ENCODE peak calls at places on chromosomes 2 and 18, in seven cellular contexts. One of them, this sample, is unnamed.

GRCh38 chr2:207258191-207258991 is 92.6 kb upstream of the KLF7 start:
- DNase-seq in neuronal stem cell: no peak
- DNase-seq in mesenchymal stem cell: peak
- DNase-seq in H9: no peak
- DNase-seq in trophoblast cell: peak
- DNase-seq in H1: peak
- DNase-seq in IMR-90: peak
- DNase-seq in this sample: peak

GRCh38 chr2:221518201-221518936 is 53.7 kb downstream of the EPHA4 start:
- DNase-seq in IMR-90: peak
- DNase-seq in mesenchymal stem cell: peak
- DNase-seq in neuronal stem cell: no peak
- DNase-seq in H9: no peak
- DNase-seq in trophoblast cell: no peak
- DNase-seq in H1: no peak
- DNase-seq in this sample: peak

GRCh38 chr2:2270808-2271415 is 60.2 kb downstream of the MYT1L start:
- DNase-seq in neuronal stem cell: no peak
- DNase-seq in H1: no peak
- DNase-seq in H9: no peak
- DNase-seq in trophoblast cell: no peak
- DNase-seq in IMR-90: no peak
- DNase-seq in mesenchymal stem cell: no peak
- DNase-seq in this sample: no peak

GRCh38 chr2:217521820-217522219 is 481.0 kb downstream of the TNS1 start:
- DNase-seq in H9: no peak
- DNase-seq in IMR-90: no peak
- DNase-seq in H1: no peak
- DNase-seq in mesenchymal stem cell: no peak
- DNase-seq in neuronal stem cell: no peak
- DNase-seq in trophoblast cell: no peak
- DNase-seq in this sample: no peak

GRCh38 chr2:170530284-170530745 is 184.8 kb upstream of the SP5 start:
- DNase-seq in mesenchymal stem cell: peak
- DNase-seq in H9: peak
- DNase-seq in H1: no peak
- DNase-seq in neuronal stem cell: peak
- DNase-seq in trophoblast cell: no peak
- DNase-seq in IMR-90: peak
- DNase-seq in this sample: peak

GRCh38 chr2:109558076-109558882 is 55.5 kb downstream of the SEPTIN10 start:
- DNase-seq in mesenchymal stem cell: peak
- DNase-seq in H9: no peak
- DNase-seq in H1: no peak
- DNase-seq in neuronal stem cell: no peak
- DNase-seq in trophoblast cell: peak
- DNase-seq in IMR-90: peak
- DNase-seq in this sample: peak

GRCh38 chr18:58466636-58467205 is 162.2 kb downstream of the ALPK2 start:
- DNase-seq in neuronal stem cell: no peak
- DNase-seq in H1: no peak
- DNase-seq in IMR-90: no peak
- DNase-seq in mesenchymal stem cell: no peak
- DNase-seq in trophoblast cell: no peak
- DNase-seq in H9: no peak
- DNase-seq in this sample: no peak

GRCh38 chr2:43192039-43192438 is 34.4 kb downstream of the ZFP36L2 start:
- DNase-seq in neuronal stem cell: no peak
- DNase-seq in IMR-90: no peak
- DNase-seq in trophoblast cell: no peak
- DNase-seq in H1: no peak
- DNase-seq in mesenchymal stem cell: no peak
- DNase-seq in H9: peak
- DNase-seq in this sample: peak

GRCh38 chr2:29105375-29105774 is 9.8 kb upstream of the CLIP4 start:
- DNase-seq in H9: no peak
- DNase-seq in IMR-90: no peak
- DNase-seq in H1: no peak
- DNase-seq in mesenchymal stem cell: no peak
- DNase-seq in neuronal stem cell: no peak
- DNase-seq in trophoblast cell: no peak
- DNase-seq in this sample: no peak

GRCh38 chr2:168758970-168759820 is 43.2 kb upstream of the NOSTRIN start:
- DNase-seq in H9: no peak
- DNase-seq in trophoblast cell: peak
- DNase-seq in IMR-90: peak
- DNase-seq in neuronal stem cell: peak
- DNase-seq in mesenchymal stem cell: peak
- DNase-seq in H1: no peak
- DNase-seq in this sample: peak

GRCh38 chr2:232875256-232876070 is 5.4 kb downstream of the SNORC start:
- DNase-seq in trophoblast cell: no peak
- DNase-seq in IMR-90: no peak
- DNase-seq in mesenchymal stem cell: no peak
- DNase-seq in neuronal stem cell: no peak
- DNase-seq in H9: peak
- DNase-seq in H1: no peak
- DNase-seq in this sample: no peak

GRCh38 chr2:232873909-232874641 is 4.0 kb downstream of the SNORC start:
- DNase-seq in neuronal stem cell: no peak
- DNase-seq in IMR-90: no peak
- DNase-seq in mesenchymal stem cell: no peak
- DNase-seq in H9: no peak
- DNase-seq in trophoblast cell: no peak
- DNase-seq in H1: no peak
- DNase-seq in this sample: no peak

GRCh38 chr2:232873292-232873908 is 3.3 kb downstream of the SNORC start:
- DNase-seq in IMR-90: no peak
- DNase-seq in H9: no peak
- DNase-seq in mesenchymal stem cell: no peak
- DNase-seq in H1: no peak
- DNase-seq in trophoblast cell: no peak
- DNase-seq in neuronal stem cell: no peak
- DNase-seq in this sample: no peak

GRCh38 chr2:232876071-232876977 is 6.3 kb downstream of the SNORC start:
- DNase-seq in H1: no peak
- DNase-seq in mesenchymal stem cell: no peak
- DNase-seq in neuronal stem cell: peak
- DNase-seq in trophoblast cell: no peak
- DNase-seq in H9: no peak
- DNase-seq in IMR-90: no peak
- DNase-seq in this sample: peak

GRCh38 chr2:232874677-232875223 is 4.7 kb downstream of the SNORC start:
- DNase-seq in mesenchymal stem cell: no peak
- DNase-seq in neuronal stem cell: no peak
- DNase-seq in H9: no peak
- DNase-seq in trophoblast cell: no peak
- DNase-seq in IMR-90: no peak
- DNase-seq in H1: no peak
- DNase-seq in this sample: no peak
- H3K18ac ChIP-seq in mesenchymal stem cell: no peak
- H3K18ac ChIP-seq in neuronal stem cell: no peak
- H3K18ac ChIP-seq in H9: no peak
- H3K18ac ChIP-seq in trophoblast cell: no peak
- H3K18ac ChIP-seq in IMR-90: no peak
- H3K18ac ChIP-seq in H1: no peak
- H3K18ac ChIP-seq in this sample: no peak

GRCh38 chr2:69677914-69678313 is 34.4 kb upstream of the AAK1 start:
- DNase-seq in trophoblast cell: no peak
- DNase-seq in H9: no peak
- DNase-seq in mesenchymal stem cell: no peak
- DNase-seq in H1: no peak
- DNase-seq in neuronal stem cell: no peak
- DNase-seq in IMR-90: no peak
- DNase-seq in this sample: no peak
- H3K18ac ChIP-seq in trophoblast cell: no peak
- H3K18ac ChIP-seq in H9: no peak
- H3K18ac ChIP-seq in mesenchymal stem cell: no peak
- H3K18ac ChIP-seq in H1: no peak
- H3K18ac ChIP-seq in neuronal stem cell: no peak
- H3K18ac ChIP-seq in IMR-90: no peak
- H3K18ac ChIP-seq in this sample: no peak

DNA sequence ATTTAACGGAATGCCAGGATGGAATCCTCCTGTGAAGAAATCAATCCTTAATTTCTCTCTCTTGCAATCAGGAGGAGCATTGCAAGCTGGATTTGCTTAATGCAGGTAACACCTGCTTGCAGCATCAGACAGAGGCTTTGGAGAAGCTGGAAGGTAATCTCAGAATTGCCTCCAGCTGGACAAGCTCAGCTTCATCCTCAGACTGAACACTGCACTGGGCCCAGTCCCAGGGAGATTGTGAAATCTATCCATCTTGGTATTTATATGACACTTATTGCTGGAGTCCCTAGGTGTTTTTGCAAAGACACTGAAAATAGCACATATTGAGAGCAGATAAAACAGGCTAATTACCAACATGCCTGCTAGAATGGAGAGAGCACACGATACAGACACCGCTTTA is 179.4 kb upstream of the SESTD1 start:
- DNase-seq in mesenchymal stem cell: no peak
- DNase-seq in IMR-90: peak
- DNase-seq in neuronal stem cell: no peak
- DNase-seq in H9: no peak
- DNase-seq in trophoblast cell: no peak
- DNase-seq in H1: no peak
- DNase-seq in this sample: no peak
- H3K18ac ChIP-seq in mesenchymal stem cell: no peak
- H3K18ac ChIP-seq in IMR-90: no peak
- H3K18ac ChIP-seq in neuronal stem cell: no peak
- H3K18ac ChIP-seq in H9: no peak
- H3K18ac ChIP-seq in trophoblast cell: no peak
- H3K18ac ChIP-seq in H1: no peak
- H3K18ac ChIP-seq in this sample: no peak

GRCh38 chr2:27446057-27446456 is 3.9 kb downstream of the KRTCAP3 start:
- DNase-seq in mesenchymal stem cell: no peak
- DNase-seq in H9: no peak
- DNase-seq in trophoblast cell: no peak
- DNase-seq in neuronal stem cell: no peak
- DNase-seq in H1: no peak
- DNase-seq in IMR-90: no peak
- DNase-seq in this sample: no peak

GRCh38 chr2:27448381-27448780 is 6.2 kb downstream of the KRTCAP3 start:
- DNase-seq in IMR-90: no peak
- DNase-seq in H1: no peak
- DNase-seq in trophoblast cell: no peak
- DNase-seq in mesenchymal stem cell: no peak
- DNase-seq in H9: no peak
- DNase-seq in neuronal stem cell: no peak
- DNase-seq in this sample: no peak

GRCh38 chr2:27445155-27445554 is 3.0 kb downstream of the KRTCAP3 start:
- DNase-seq in H1: no peak
- DNase-seq in trophoblast cell: no peak
- DNase-seq in mesenchymal stem cell: no peak
- DNase-seq in IMR-90: no peak
- DNase-seq in H9: no peak
- DNase-seq in neuronal stem cell: no peak
- DNase-seq in this sample: no peak

GRCh38 chr2:27442981-27443323 is 771 bp downstream of the KRTCAP3 start:
- DNase-seq in neuronal stem cell: no peak
- DNase-seq in trophoblast cell: no peak
- DNase-seq in H1: no peak
- DNase-seq in mesenchymal stem cell: no peak
- DNase-seq in IMR-90: no peak
- DNase-seq in H9: peak
- DNase-seq in this sample: no peak

DNA sequence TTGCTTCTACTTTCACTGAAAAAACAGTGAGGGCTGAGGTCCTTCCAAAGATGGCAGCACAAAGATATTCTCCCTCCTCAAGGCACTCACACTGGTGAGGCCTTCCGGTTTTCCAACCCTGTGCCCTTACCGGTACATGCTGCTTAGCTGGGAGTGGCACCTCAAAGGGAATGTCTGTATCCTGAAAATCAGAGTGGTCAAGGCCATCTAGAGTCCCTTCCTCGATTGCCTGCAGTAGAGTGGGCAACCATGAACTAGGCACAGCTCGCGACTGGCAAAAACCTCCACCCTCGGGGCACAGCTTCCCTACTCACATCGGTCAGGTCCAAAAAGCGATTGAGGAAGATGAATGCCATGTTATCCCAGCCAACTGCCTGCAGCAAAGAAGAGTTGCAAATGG is 3.4 kb downstream of the KRTCAP3 start:
- DNase-seq in IMR-90: no peak
- DNase-seq in mesenchymal stem cell: no peak
- DNase-seq in neuronal stem cell: no peak
- DNase-seq in H9: no peak
- DNase-seq in H1: no peak
- DNase-seq in trophoblast cell: no peak
- DNase-seq in this sample: no peak
- H3K18ac ChIP-seq in IMR-90: no peak
- H3K18ac ChIP-seq in mesenchymal stem cell: no peak
- H3K18ac ChIP-seq in neuronal stem cell: no peak
- H3K18ac ChIP-seq in H9: no peak
- H3K18ac ChIP-seq in H1: no peak
- H3K18ac ChIP-seq in trophoblast cell: no peak
- H3K18ac ChIP-seq in this sample: no peak

DNA sequence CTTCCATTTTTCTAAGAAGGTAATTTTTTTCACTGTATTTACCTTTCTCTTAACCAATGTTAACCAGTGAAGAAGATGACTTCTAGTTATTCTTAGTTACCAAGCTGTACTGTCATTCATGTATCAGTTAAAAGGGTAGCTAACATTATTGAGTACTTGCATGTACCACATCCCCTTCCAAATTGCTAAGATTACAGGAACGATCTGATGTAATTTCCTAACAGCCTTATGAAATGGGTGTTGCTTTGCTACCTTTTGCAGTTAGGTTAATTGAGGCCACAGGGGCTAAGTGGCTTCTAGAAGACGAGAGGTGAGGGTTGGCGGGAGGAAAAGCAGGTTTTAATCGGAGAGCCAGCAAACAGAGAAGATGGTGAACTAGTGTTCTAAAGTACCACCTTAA is 1.8 kb upstream of the SULT6B1 start:
- DNase-seq in H9: no peak
- DNase-seq in trophoblast cell: no peak
- DNase-seq in IMR-90: no peak
- DNase-seq in neuronal stem cell: no peak
- DNase-seq in mesenchymal stem cell: no peak
- DNase-seq in H1: no peak
- DNase-seq in this sample: no peak
- H3K18ac ChIP-seq in H9: no peak
- H3K18ac ChIP-seq in trophoblast cell: no peak
- H3K18ac ChIP-seq in IMR-90: no peak
- H3K18ac ChIP-seq in neuronal stem cell: no peak
- H3K18ac ChIP-seq in mesenchymal stem cell: no peak
- H3K18ac ChIP-seq in H1: no peak
- H3K18ac ChIP-seq in this sample: peak